ENCODE peak calls at places on chromosomes 5 and 9, in five cellular contexts. J, Z, U, K and Q are unnamed samples.

GRCh38 chr9:99377790-99378775 is 156.0 kb downstream of the SEC61B start:
- DNase-seq in Z (peak; percentile 71), K (no peak), U (no peak), J (no peak), Q (no peak)

GRCh38 chr9:3576358-3576757 is 50.6 kb upstream of the RFX3 start:
- DNase-seq in K (no peak), J (no peak), Z (no peak), U (no peak), Q (no peak)

GRCh38 chr5:143543358-143544255 is 140.1 kb upstream of the NR3C1 start:
- DNase-seq in Z (peak; percentile 76), U (no peak), K (no peak), J (no peak), Q (no peak)

GRCh38 chr5:179113143-179113530 is 53.0 kb downstream of the ZNF354C start:
- DNase-seq in K (no peak), Z (no peak), J (no peak), U (no peak), Q (no peak)

GRCh38 chr5:149130121-149130931 is 11.0 kb upstream of the ABLIM3 start:
- DNase-seq in J (no peak), K (no peak), Z (peak; percentile 49), U (no peak), Q (no peak)

GRCh38 chr5:173880306-173880985 is 7.7 kb upstream of the CPEB4 start:
- DNase-seq in U (no peak), Z (peak; percentile 96), J (no peak), K (no peak), Q (no peak)

GRCh38 chr9:82645591-82645990 is 417.4 kb downstream of the RASEF start:
- DNase-seq in K (no peak), J (no peak), U (no peak), Z (no peak), Q (peak; percentile 7)

GRCh38 chr9:85630676-85631075 is 111.1 kb downstream of the AGTPBP1 start:
- DNase-seq in J (no peak), U (no peak), K (no peak), Z (no peak), Q (no peak)

GRCh38 chr9:112793213-112793810 is 42.8 kb downstream of the SNX30 start:
- DNase-seq in Z (peak; percentile 56), J (peak; percentile 41), U (peak; percentile 38), K (peak; percentile 72), Q (no peak)

GRCh38 chr9:95048225-95049087 is 269.1 kb downstream of the FANCC start:
- DNase-seq in Z (no peak), U (no peak), K (no peak), J (peak; percentile 87), Q (peak; percentile 40)

GRCh38 chr5:120293796-120294195 is 170.3 kb upstream of the PRR16 start:
- DNase-seq in K (no peak), U (peak; percentile 36), J (no peak), Z (peak; percentile 85), Q (no peak)

GRCh38 chr5:33806736-33807442 is 84.9 kb downstream of the ADAMTS12 start:
- DNase-seq in Z (peak; percentile 87), U (no peak), K (no peak), J (no peak), Q (no peak)

GRCh38 chr5:14900661-14901461 is 29.3 kb upstream of the ANKH start:
- DNase-seq in K (no peak), J (no peak), Z (peak; percentile 86), U (no peak), Q (no peak)

GRCh38 chr9:93600504-93600903 is 24.1 kb downstream of the PHF2 start:
- DNase-seq in K (no peak), U (no peak), J (peak; percentile 74), Z (no peak), Q (no peak)

GRCh38 chr9:123322771-123323481 is 33.1 kb upstream of the CRB2 start:
- DNase-seq in K (no peak), Z (no peak), J (no peak), U (no peak), Q (no peak)

GRCh38 chr9:130138791-130139190 is 33.4 kb upstream of the NCS1 start:
- DNase-seq in J (no peak), Z (peak; percentile 97), K (peak; percentile 66), U (peak; percentile 91), Q (peak; percentile 90)